ENCODE peak calls at places on chromosomes 5 and 9, in seven cellular contexts. One of them, this sample, is unnamed.

GRCh38 chr9:127154003-127154389 is 31.6 kb upstream of the ANGPTL2 start:
- DNase-seq in stimulated activated CD4-positive, alpha-beta T cell treated with anti-CD3 and anti-CD28 coated beads, Interleukin-2, amount 100 ng/mL, for 24 hours: no peak
- DNase-seq in ELR: no peak
- DNase-seq in DMS 273 treated with DMSO at 0.1 percent for 48 hours: no peak
- DNase-seq in sciatic nerve: no peak
- DNase-seq in NB4: no peak
- DNase-seq in body of pancreas: no peak
- DNase-seq in this sample: no peak

GRCh38 chr5:17021363-17021932 is 85.4 kb upstream of the MYO10 start:
- DNase-seq in stimulated activated CD4-positive, alpha-beta T cell treated with anti-CD3 and anti-CD28 coated beads, Interleukin-2, amount 100 ng/mL, for 24 hours: no peak
- DNase-seq in ELR: peak
- DNase-seq in DMS 273 treated with DMSO at 0.1 percent for 48 hours: no peak
- DNase-seq in sciatic nerve: no peak
- DNase-seq in NB4: no peak
- DNase-seq in body of pancreas: no peak
- DNase-seq in this sample: no peak

GRCh38 chr5:14123551-14123950 is 19.6 kb upstream of the TRIO start:
- DNase-seq in stimulated activated CD4-positive, alpha-beta T cell treated with anti-CD3 and anti-CD28 coated beads, Interleukin-2, amount 100 ng/mL, for 24 hours: no peak
- DNase-seq in ELR: no peak
- DNase-seq in DMS 273 treated with DMSO at 0.1 percent for 48 hours: no peak
- DNase-seq in sciatic nerve: no peak
- DNase-seq in NB4: no peak
- DNase-seq in body of pancreas: no peak
- DNase-seq in this sample: no peak

GRCh38 chr5:59608745-59609144 is 284.8 kb downstream of the PDE4D start:
- DNase-seq in stimulated activated CD4-positive, alpha-beta T cell treated with anti-CD3 and anti-CD28 coated beads, Interleukin-2, amount 100 ng/mL, for 24 hours: no peak
- DNase-seq in ELR: peak
- DNase-seq in DMS 273 treated with DMSO at 0.1 percent for 48 hours: no peak
- DNase-seq in sciatic nerve: no peak
- DNase-seq in NB4: peak
- DNase-seq in body of pancreas: no peak
- DNase-seq in this sample: no peak

GRCh38 chr9:93260290-93261066 is 76.5 kb downstream of the WNK2 start:
- DNase-seq in stimulated activated CD4-positive, alpha-beta T cell treated with anti-CD3 and anti-CD28 coated beads, Interleukin-2, amount 100 ng/mL, for 24 hours: peak
- DNase-seq in ELR: no peak
- DNase-seq in DMS 273 treated with DMSO at 0.1 percent for 48 hours: no peak
- DNase-seq in sciatic nerve: no peak
- DNase-seq in NB4: no peak
- DNase-seq in body of pancreas: no peak
- DNase-seq in this sample: no peak

GRCh38 chr5:1480806-1481205 is 35.6 kb upstream of the SLC6A3 start:
- DNase-seq in stimulated activated CD4-positive, alpha-beta T cell treated with anti-CD3 and anti-CD28 coated beads, Interleukin-2, amount 100 ng/mL, for 24 hours: no peak
- DNase-seq in ELR: no peak
- DNase-seq in DMS 273 treated with DMSO at 0.1 percent for 48 hours: no peak
- DNase-seq in sciatic nerve: no peak
- DNase-seq in NB4: no peak
- DNase-seq in body of pancreas: no peak
- DNase-seq in this sample: no peak

GRCh38 chr5:173831196-173831914 is 56.8 kb upstream of the CPEB4 start:
- DNase-seq in stimulated activated CD4-positive, alpha-beta T cell treated with anti-CD3 and anti-CD28 coated beads, Interleukin-2, amount 100 ng/mL, for 24 hours: no peak
- DNase-seq in ELR: no peak
- DNase-seq in DMS 273 treated with DMSO at 0.1 percent for 48 hours: no peak
- DNase-seq in sciatic nerve: no peak
- DNase-seq in NB4: no peak
- DNase-seq in body of pancreas: no peak
- DNase-seq in this sample: no peak

GRCh38 chr5:157282150-157282549 is 16.2 kb downstream of the CYFIP2 start:
- DNase-seq in stimulated activated CD4-positive, alpha-beta T cell treated with anti-CD3 and anti-CD28 coated beads, Interleukin-2, amount 100 ng/mL, for 24 hours: no peak
- DNase-seq in ELR: no peak
- DNase-seq in DMS 273 treated with DMSO at 0.1 percent for 48 hours: no peak
- DNase-seq in sciatic nerve: no peak
- DNase-seq in NB4: no peak
- DNase-seq in body of pancreas: no peak
- DNase-seq in this sample: no peak

GRCh38 chr5:121581588-121581987 is 270.1 kb upstream of the FTMT start:
- DNase-seq in stimulated activated CD4-positive, alpha-beta T cell treated with anti-CD3 and anti-CD28 coated beads, Interleukin-2, amount 100 ng/mL, for 24 hours: no peak
- DNase-seq in ELR: no peak
- DNase-seq in DMS 273 treated with DMSO at 0.1 percent for 48 hours: no peak
- DNase-seq in sciatic nerve: no peak
- DNase-seq in NB4: no peak
- DNase-seq in body of pancreas: no peak
- DNase-seq in this sample: no peak

GRCh38 chr9:73080110-73080683 is 71.5 kb upstream of the ANXA1 start:
- DNase-seq in stimulated activated CD4-positive, alpha-beta T cell treated with anti-CD3 and anti-CD28 coated beads, Interleukin-2, amount 100 ng/mL, for 24 hours: no peak
- DNase-seq in ELR: no peak
- DNase-seq in DMS 273 treated with DMSO at 0.1 percent for 48 hours: peak
- DNase-seq in sciatic nerve: no peak
- DNase-seq in NB4: no peak
- DNase-seq in body of pancreas: no peak
- DNase-seq in this sample: no peak

GRCh38 chr5:156396063-156396829 is 69.3 kb downstream of the SGCD start:
- DNase-seq in stimulated activated CD4-positive, alpha-beta T cell treated with anti-CD3 and anti-CD28 coated beads, Interleukin-2, amount 100 ng/mL, for 24 hours: no peak
- DNase-seq in ELR: no peak
- DNase-seq in DMS 273 treated with DMSO at 0.1 percent for 48 hours: no peak
- DNase-seq in sciatic nerve: no peak
- DNase-seq in NB4: no peak
- DNase-seq in body of pancreas: no peak
- DNase-seq in this sample: no peak

GRCh38 chr5:1295650-1296037 is 776 bp upstream of the TERT start:
- DNase-seq in stimulated activated CD4-positive, alpha-beta T cell treated with anti-CD3 and anti-CD28 coated beads, Interleukin-2, amount 100 ng/mL, for 24 hours: no peak
- DNase-seq in ELR: no peak
- DNase-seq in DMS 273 treated with DMSO at 0.1 percent for 48 hours: no peak
- DNase-seq in sciatic nerve: peak
- DNase-seq in NB4: no peak
- DNase-seq in body of pancreas: no peak
- DNase-seq in this sample: no peak

GRCh38 chr5:71816307-71816706 is 97.2 kb downstream of the CARTPT start:
- DNase-seq in stimulated activated CD4-positive, alpha-beta T cell treated with anti-CD3 and anti-CD28 coated beads, Interleukin-2, amount 100 ng/mL, for 24 hours: no peak
- DNase-seq in ELR: no peak
- DNase-seq in DMS 273 treated with DMSO at 0.1 percent for 48 hours: no peak
- DNase-seq in sciatic nerve: no peak
- DNase-seq in NB4: no peak
- DNase-seq in body of pancreas: no peak
- DNase-seq in this sample: no peak